ENCODE peak calls at places on chromosomes 4 and X, in seven cellular contexts. A is Jurkat, Clone E6-1; D is ELF-1; W is activated T-cell treated with anti-CD3 and anti-CD28 coated beads for 4 hours; K is stimulated activated CD4-positive, alpha-beta T cell treated with anti-CD3 and anti-CD28 coated beads, Interleukin-1b, Interleukin-23, amount 100 ng/mL, for 1 hour; Z is GM12865; J is iris pigment epithelial cell. V is an unnamed sample.

GRCh38 chr4:145297556-145297955 is 117.2 kb upstream of the OTUD4 start:
- DNase-seq in J (no peak), A (no peak), Z (peak; percentile 51), D (no peak), W (no peak), K (no peak), V (no peak)

GRCh38 chr4:150332086-150332485 is 249.9 kb upstream of the MAB21L2 start:
- DNase-seq in D (no peak), K (no peak), W (no peak), J (peak; percentile 37), A (no peak), Z (no peak), V (no peak)

GRCh38 chr4:59647500-59647899 is 1552.6 kb upstream of the ADGRL3 start:
- DNase-seq in A (no peak), Z (no peak), W (no peak), J (no peak), K (no peak), D (no peak), V (no peak)

GRCh38 chrX:104195489-104196084 is 29.3 kb downstream of the FAM199X start:
- DNase-seq in J (peak; percentile 31), D (peak; percentile 4), A (peak; percentile 7), W (no peak), K (no peak), Z (peak; percentile 21), V (peak; percentile 24)

GRCh38 chr4:152565338-152565737 is 29.4 kb upstream of the FBXW7 start:
- DNase-seq in A (no peak), J (no peak), D (no peak), W (no peak), Z (no peak), K (no peak), V (no peak)

GRCh38 chr4:76386566-76387305 is 34.2 kb downstream of the CCDC158 start:
- DNase-seq in A (no peak), W (no peak), J (no peak), Z (no peak), D (no peak), K (no peak), V (no peak)

GRCh38 chr4:134200811-134201215 is 776 bp downstream of the PABPC4L start:
- DNase-seq in J (no peak), K (no peak), W (no peak), Z (no peak), A (no peak), D (no peak), V (no peak)

GRCh38 chr4:108006361-108006760 is 16.7 kb downstream of the HADH start:
- DNase-seq in W (no peak), A (no peak), Z (no peak), K (no peak), D (no peak), J (no peak), V (no peak)

GRCh38 chr4:15402146-15402545 is 25.7 kb upstream of the C1QTNF7 start:
- DNase-seq in D (no peak), A (no peak), Z (no peak), W (no peak), K (no peak), J (peak; percentile 82), V (no peak)

GRCh38 chrX:5907202-5907601 is 321.5 kb downstream of the NLGN4X start:
- DNase-seq in A (no peak), D (peak; percentile 88), K (no peak), W (no peak), Z (no peak), J (no peak), V (no peak)

GRCh38 chrX:107272431-107272921 is 66.1 kb downstream of the DNAAF6 start:
- DNase-seq in W (no peak), A (no peak), K (no peak), J (no peak), Z (no peak), D (peak; percentile 84), V (no peak)

GRCh38 chrX:51922561-51922960 is 29.1 kb downstream of the MAGED1 start:
- DNase-seq in W (no peak), A (no peak), Z (no peak), D (peak; percentile 59), J (no peak), K (no peak), V (no peak)

GRCh38 chrX:25869761-25870160 is 268.4 kb upstream of the MAGEB18 start:
- DNase-seq in W (no peak), K (no peak), A (no peak), Z (no peak), J (no peak), D (no peak), V (no peak)

GRCh38 chr4:172061204-172061603 is 248.0 kb downstream of the GALNTL6 start:
- DNase-seq in D (no peak), K (no peak), J (no peak), A (no peak), W (no peak), Z (peak; percentile 66), V (no peak)

GRCh38 chr4:48017108-48017527 is 546 bp downstream of the NIPAL1 start:
- DNase-seq in Z (no peak), D (peak; percentile 82), J (peak; percentile 76), K (no peak), W (peak; percentile 36), A (no peak), V (no peak)

GRCh38 chr4:148166132-148166531 is 276.1 kb downstream of the NR3C2 start:
- DNase-seq in J (peak; percentile 12), Z (no peak), W (no peak), K (no peak), A (no peak), D (no peak), V (no peak)

GRCh38 chr4:15182600-15183222 is 180.4 kb downstream of the CPEB2 start:
- DNase-seq in Z (no peak), W (no peak), J (peak; percentile 91), A (no peak), K (no peak), D (no peak), V (no peak)

GRCh38 chrX:137313627-137314026 is 252.3 kb upstream of the ZIC3 start:
- DNase-seq in J (no peak), K (no peak), Z (peak; percentile 1), W (no peak), D (no peak), A (no peak), V (peak; percentile 25)

GRCh38 chr4:188031751-188032150 is 36.2 kb downstream of the ZFP42 start:
- DNase-seq in A (no peak), Z (no peak), J (no peak), D (peak; percentile 63), K (no peak), W (no peak), V (no peak)

GRCh38 chr4:8152865-8153257 is 5.8 kb downstream of the ABLIM2 start:
- DNase-seq in D (no peak), Z (no peak), K (no peak), J (no peak), A (no peak), W (no peak), V (no peak)

GRCh38 chrX:47311857-47312774 is 58.3 kb upstream of the ZNF157 start:
- DNase-seq in J (peak; percentile 64), W (peak; percentile 3), K (peak; percentile 1), Z (peak; percentile 75), A (peak; percentile 20), D (peak; percentile 90), V (peak; percentile 45)

GRCh38 chr4:78156520-78156919 is 99.4 kb downstream of the FRAS1 start:
- DNase-seq in W (no peak), K (no peak), D (no peak), J (no peak), Z (no peak), A (no peak), V (no peak)

GRCh38 chrX:151393514-151393913 is 3.5 kb upstream of the VMA21 start:
- DNase-seq in J (no peak), D (peak; percentile 54), W (peak; percentile 23), Z (peak; percentile 57), A (peak; percentile 78), K (no peak), V (peak; percentile 80)

GRCh38 chr4:1579834-1580686 is 104.1 kb downstream of the FAM53A start:
- DNase-seq in K (peak; percentile 94), Z (no peak), A (peak; percentile 71), W (peak; percentile 91), J (peak; percentile 94), D (peak; percentile 85), V (peak; percentile 88)

GRCh38 chr4:44869222-44869882 is 143.0 kb upstream of the GNPDA2 start:
- DNase-seq in J (no peak), W (no peak), A (peak; percentile 10), Z (peak; percentile 2), D (peak; percentile 4), K (no peak), V (no peak)

GRCh38 chr4:169810325-169811323 is 52.9 kb upstream of the HPF1 start:
- DNase-seq in D (peak; percentile 13), Z (peak; percentile 73), K (no peak), W (peak; percentile 2), A (peak; percentile 84), J (peak; percentile 82), V (peak; percentile 49)

GRCh38 chr4:157804169-157804543 is 368.7 kb downstream of the GASK1B start:
- DNase-seq in Z (no peak), D (no peak), W (no peak), A (no peak), J (no peak), K (no peak), V (no peak)

GRCh38 chr4:144894525-144894924 is 203.5 kb downstream of the ANAPC10 start:
- DNase-seq in A (no peak), J (peak; percentile 83), Z (no peak), K (no peak), D (no peak), W (no peak), V (no peak)

GRCh38 chr4:176340871-176341685 is 21.3 kb downstream of the SPCS3 start:
- DNase-seq in Z (peak; percentile 61), W (no peak), D (peak; percentile 47), J (peak; percentile 46), K (no peak), A (peak; percentile 51), V (peak; percentile 28)

GRCh38 chr4:151304755-151305154 is 20.6 kb downstream of the SH3D19 start:
- DNase-seq in Z (peak; percentile 62), A (no peak), K (no peak), W (no peak), J (no peak), D (no peak), V (no peak)

V was measured in activated CD8-positive, alpha-beta T cell treated with anti-CD3 and anti-CD28 coated beads, Interleukin-2, amount 10 ng/mL, durations not matched to agents 7 days and 5 days.